ENCODE peak calls at places on chromosomes 13 and 19, in seven cellular contexts. One of them, this sample, is unnamed.

GRCh38 chr13:52459668-52460067 is 4.4 kb downstream of the CKAP2 start:
- DNase-seq in H9: no peak
- DNase-seq in mesenchymal stem cell: peak; percentile 57
- DNase-seq in neuronal stem cell: no peak
- DNase-seq in H1: no peak
- DNase-seq in IMR-90: peak; percentile 86
- DNase-seq in mesendoderm: no peak
- DNase-seq in this sample: no peak

GRCh38 chr19:37763488-37763887 is 15.9 kb downstream of the ZNF573 start:
- DNase-seq in IMR-90: peak; percentile 33
- DNase-seq in neuronal stem cell: no peak
- DNase-seq in mesenchymal stem cell: no peak
- DNase-seq in mesendoderm: no peak
- DNase-seq in H1: no peak
- DNase-seq in H9: no peak
- DNase-seq in this sample: peak; percentile 26

GRCh38 chr13:99371956-99372355 is 64.8 kb upstream of the GPR183 start:
- DNase-seq in mesendoderm: no peak
- DNase-seq in H9: no peak
- DNase-seq in IMR-90: no peak
- DNase-seq in H1: no peak
- DNase-seq in mesenchymal stem cell: no peak
- DNase-seq in neuronal stem cell: no peak
- DNase-seq in this sample: no peak

GRCh38 chr13:50284540-50284939 is 269.3 kb downstream of the KCNRG start:
- DNase-seq in H1: no peak
- DNase-seq in mesendoderm: no peak
- DNase-seq in IMR-90: no peak
- DNase-seq in H9: no peak
- DNase-seq in neuronal stem cell: no peak
- DNase-seq in mesenchymal stem cell: no peak
- DNase-seq in this sample: no peak

GRCh38 chr19:2014731-2015610 is 543 bp downstream of the BTBD2 start:
- DNase-seq in neuronal stem cell: peak; percentile 35
- DNase-seq in mesenchymal stem cell: no peak
- DNase-seq in H9: no peak
- DNase-seq in IMR-90: no peak
- DNase-seq in mesendoderm: peak; percentile 25
- DNase-seq in H1: no peak
- DNase-seq in this sample: no peak

GRCh38 chr13:30690282-30691188 is 44.8 kb upstream of the ALOX5AP start:
- DNase-seq in mesenchymal stem cell: peak; percentile 97
- DNase-seq in neuronal stem cell: no peak
- DNase-seq in H1: no peak
- DNase-seq in mesendoderm: peak; percentile 44
- DNase-seq in H9: no peak
- DNase-seq in IMR-90: peak; percentile 99
- DNase-seq in this sample: peak; percentile 93

GRCh38 chr13:83221813-83222241 is 660.4 kb downstream of the SLITRK1 start:
- DNase-seq in mesenchymal stem cell: no peak
- DNase-seq in neuronal stem cell: no peak
- DNase-seq in H9: no peak
- DNase-seq in IMR-90: peak; percentile 86
- DNase-seq in mesendoderm: no peak
- DNase-seq in H1: no peak
- DNase-seq in this sample: no peak

GRCh38 chr13:28425796-28426195 is 69.1 kb downstream of the FLT1 start:
- DNase-seq in neuronal stem cell: no peak
- DNase-seq in IMR-90: peak; percentile 53
- DNase-seq in H9: no peak
- DNase-seq in mesendoderm: no peak
- DNase-seq in mesenchymal stem cell: peak; percentile 83
- DNase-seq in H1: no peak
- DNase-seq in this sample: no peak

GRCh38 chr19:56476671-56477428 is at the start of gene ZNF667:
- DNase-seq in mesenchymal stem cell: peak; percentile 94
- DNase-seq in H1: no peak
- DNase-seq in neuronal stem cell: peak; percentile 14
- DNase-seq in mesendoderm: peak; percentile 52
- DNase-seq in IMR-90: peak; percentile 59
- DNase-seq in H9: no peak
- DNase-seq in this sample: no peak

GRCh38 chr13:41694902-41695301 is 237.6 kb downstream of the RGCC start:
- DNase-seq in mesenchymal stem cell: peak; percentile 96
- DNase-seq in mesendoderm: no peak
- DNase-seq in neuronal stem cell: no peak
- DNase-seq in IMR-90: peak; percentile 95
- DNase-seq in H9: no peak
- DNase-seq in H1: no peak
- DNase-seq in this sample: no peak

GRCh38 chr19:10768369-10768768 is 50.5 kb downstream of the DNM2 start:
- DNase-seq in mesenchymal stem cell: no peak
- DNase-seq in neuronal stem cell: no peak
- DNase-seq in mesendoderm: no peak
- DNase-seq in H9: no peak
- DNase-seq in H1: no peak
- DNase-seq in IMR-90: no peak
- DNase-seq in this sample: no peak

GRCh38 chr13:84655677-84656076 is 773.4 kb upstream of the SLITRK1 start:
- DNase-seq in mesendoderm: peak; percentile 31
- DNase-seq in H1: no peak
- DNase-seq in neuronal stem cell: no peak
- DNase-seq in mesenchymal stem cell: no peak
- DNase-seq in H9: no peak
- DNase-seq in IMR-90: peak; percentile 31
- DNase-seq in this sample: no peak

GRCh38 chr19:3838661-3839060 is 30.2 kb downstream of the ZFR2 start:
- DNase-seq in mesendoderm: no peak
- DNase-seq in H9: no peak
- DNase-seq in neuronal stem cell: no peak
- DNase-seq in IMR-90: no peak
- DNase-seq in mesenchymal stem cell: no peak
- DNase-seq in H1: no peak
- DNase-seq in this sample: no peak

GRCh38 chr19:57813919-57814504 is 701 bp downstream of the ZNF552 start:
- DNase-seq in IMR-90: no peak
- DNase-seq in mesendoderm: peak; percentile 65
- DNase-seq in H1: no peak
- DNase-seq in neuronal stem cell: no peak
- DNase-seq in H9: no peak
- DNase-seq in mesenchymal stem cell: peak; percentile 6
- DNase-seq in this sample: peak; percentile 92

GRCh38 chr19:4713384-4713951 is 10.2 kb downstream of the DPP9 start:
- DNase-seq in H9: no peak
- DNase-seq in mesendoderm: no peak
- DNase-seq in H1: no peak
- DNase-seq in mesenchymal stem cell: peak; percentile 91
- DNase-seq in neuronal stem cell: no peak
- DNase-seq in IMR-90: peak; percentile 97
- DNase-seq in this sample: peak; percentile 96

GRCh38 chr19:6223461-6224307 is 56.1 kb downstream of the MLLT1 start:
- DNase-seq in IMR-90: no peak
- DNase-seq in mesendoderm: no peak
- DNase-seq in mesenchymal stem cell: no peak
- DNase-seq in H9: no peak
- DNase-seq in neuronal stem cell: no peak
- DNase-seq in H1: no peak
- DNase-seq in this sample: no peak

GRCh38 chr19:30784850-30785459 is 412.8 kb downstream of the ZNF536 start:
- DNase-seq in mesendoderm: peak; percentile 84
- DNase-seq in H1: peak; percentile 89
- DNase-seq in IMR-90: peak; percentile 26
- DNase-seq in mesenchymal stem cell: peak; percentile 22
- DNase-seq in H9: peak; percentile 79
- DNase-seq in neuronal stem cell: peak; percentile 24
- DNase-seq in this sample: peak; percentile 49

GRCh38 chr19:16197188-16197621 is 506 bp upstream of the AP1M1 start:
- DNase-seq in IMR-90: peak; percentile 92
- DNase-seq in mesenchymal stem cell: peak; percentile 58
- DNase-seq in H9: no peak
- DNase-seq in H1: no peak
- DNase-seq in mesendoderm: peak; percentile 10
- DNase-seq in neuronal stem cell: no peak
- DNase-seq in this sample: peak; percentile 33

GRCh38 chr19:1756705-1757445 is 3.6 kb downstream of the ONECUT3 start:
- DNase-seq in mesenchymal stem cell: no peak
- DNase-seq in H1: no peak
- DNase-seq in IMR-90: no peak
- DNase-seq in mesendoderm: no peak
- DNase-seq in H9: no peak
- DNase-seq in neuronal stem cell: no peak
- DNase-seq in this sample: no peak

GRCh38 chr13:26474286-26474685 is 83.2 kb upstream of the WASF3 start:
- DNase-seq in neuronal stem cell: no peak
- DNase-seq in H9: no peak
- DNase-seq in mesendoderm: no peak
- DNase-seq in H1: no peak
- DNase-seq in mesenchymal stem cell: no peak
- DNase-seq in IMR-90: no peak
- DNase-seq in this sample: no peak

GRCh38 chr19:11861301-11861700 is 12.8 kb downstream of the ZNF439 start:
- DNase-seq in H1: no peak
- DNase-seq in IMR-90: no peak
- DNase-seq in neuronal stem cell: no peak
- DNase-seq in mesendoderm: no peak
- DNase-seq in H9: no peak
- DNase-seq in mesenchymal stem cell: no peak
- DNase-seq in this sample: no peak

DNA sequence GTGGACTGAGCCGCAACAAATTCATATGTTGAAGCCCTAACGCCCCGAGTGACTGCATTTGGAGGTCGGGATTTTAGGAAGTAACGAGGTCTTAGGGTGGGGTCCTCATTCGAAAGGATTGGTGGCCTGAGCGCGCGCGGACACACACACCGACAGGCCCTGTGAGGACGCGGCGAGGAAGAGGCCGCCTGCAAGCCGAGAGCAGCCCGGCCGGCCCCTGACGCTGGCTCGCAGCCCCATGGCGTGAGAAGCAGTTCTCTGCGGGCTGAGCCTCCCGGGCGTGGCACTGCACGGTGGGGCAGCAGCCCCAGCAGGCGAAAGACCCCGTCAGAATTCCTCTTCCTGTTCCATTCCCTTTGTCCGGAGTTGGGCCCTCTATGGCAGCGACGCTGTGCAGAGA is 131.2 kb downstream of the CRYL1 start:
- DNase-seq in IMR-90: no peak
- DNase-seq in H1: peak; percentile 41
- DNase-seq in H9: no peak
- DNase-seq in mesenchymal stem cell: no peak
- DNase-seq in mesendoderm: no peak
- DNase-seq in neuronal stem cell: no peak
- DNase-seq in this sample: no peak
- H3K18ac ChIP-seq in IMR-90: no peak overlapping the region
- H3K18ac ChIP-seq in H1: no peak overlapping the region
- H3K18ac ChIP-seq in H9: no peak overlapping the region
- H3K18ac ChIP-seq in mesenchymal stem cell: no peak overlapping the region
- H3K18ac ChIP-seq in mesendoderm: no peak overlapping the region
- H3K18ac ChIP-seq in neuronal stem cell: no peak overlapping the region
- H3K18ac ChIP-seq in this sample: no peak overlapping the region

DNA sequence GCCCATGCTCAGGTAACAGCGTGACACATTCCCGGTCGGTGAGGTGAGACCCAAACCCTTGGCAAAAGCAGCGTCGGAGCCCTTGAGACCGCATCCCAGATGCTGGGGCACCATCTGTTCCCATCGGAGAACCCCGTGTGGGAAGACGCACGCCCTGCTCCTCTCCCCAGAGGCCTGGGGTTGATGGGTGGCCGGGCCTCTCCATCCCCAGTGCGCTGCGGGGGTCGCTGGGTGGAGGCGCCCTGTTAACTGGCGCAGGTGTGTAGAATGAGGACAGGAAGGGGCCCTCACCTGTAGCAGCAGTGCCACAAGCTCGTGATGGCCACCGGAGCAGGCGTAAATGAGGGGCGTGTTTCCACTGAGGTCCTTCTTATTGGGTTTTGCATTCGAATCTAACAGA is 24.6 kb downstream of the PDCD5 start:
- DNase-seq in H9: no peak
- DNase-seq in mesenchymal stem cell: no peak
- DNase-seq in H1: no peak
- DNase-seq in mesendoderm: no peak
- DNase-seq in IMR-90: no peak
- DNase-seq in neuronal stem cell: no peak
- DNase-seq in this sample: no peak
- H3K4ac ChIP-seq in H9: no peak overlapping the region
- H3K4ac ChIP-seq in mesenchymal stem cell: no peak overlapping the region
- H3K4ac ChIP-seq in H1: no peak overlapping the region
- H3K4ac ChIP-seq in mesendoderm: no peak overlapping the region
- H3K4ac ChIP-seq in IMR-90: no peak overlapping the region
- H3K4ac ChIP-seq in neuronal stem cell: no peak overlapping the region
- H3K4ac ChIP-seq in this sample: no peak overlapping the region

GRCh38 chr13:108268713-108269112 is 805 bp upstream of the TNFSF13B start:
- DNase-seq in mesenchymal stem cell: no peak
- DNase-seq in IMR-90: no peak
- DNase-seq in neuronal stem cell: no peak
- DNase-seq in H1: no peak
- DNase-seq in mesendoderm: no peak
- DNase-seq in H9: no peak
- DNase-seq in this sample: no peak

GRCh38 chr13:108269601-108270328 is at the start of gene TNFSF13B:
- DNase-seq in mesenchymal stem cell: peak; percentile 61
- DNase-seq in mesendoderm: peak; percentile 74
- DNase-seq in H1: peak; percentile 60
- DNase-seq in H9: peak; percentile 82
- DNase-seq in neuronal stem cell: no peak
- DNase-seq in IMR-90: peak; percentile 40
- DNase-seq in this sample: peak; percentile 9

GRCh38 chr13:108270442-108270841 is 924 bp downstream of the TNFSF13B start:
- DNase-seq in mesendoderm: no peak
- DNase-seq in mesenchymal stem cell: no peak
- DNase-seq in neuronal stem cell: no peak
- DNase-seq in IMR-90: no peak
- DNase-seq in H1: no peak
- DNase-seq in H9: no peak
- DNase-seq in this sample: no peak

GRCh38 chr13:108266316-108266936 is 3.1 kb upstream of the TNFSF13B start:
- DNase-seq in mesenchymal stem cell: no peak
- DNase-seq in mesendoderm: no peak
- DNase-seq in H1: no peak
- DNase-seq in neuronal stem cell: no peak
- DNase-seq in IMR-90: no peak
- DNase-seq in H9: no peak
- DNase-seq in this sample: no peak

DNA sequence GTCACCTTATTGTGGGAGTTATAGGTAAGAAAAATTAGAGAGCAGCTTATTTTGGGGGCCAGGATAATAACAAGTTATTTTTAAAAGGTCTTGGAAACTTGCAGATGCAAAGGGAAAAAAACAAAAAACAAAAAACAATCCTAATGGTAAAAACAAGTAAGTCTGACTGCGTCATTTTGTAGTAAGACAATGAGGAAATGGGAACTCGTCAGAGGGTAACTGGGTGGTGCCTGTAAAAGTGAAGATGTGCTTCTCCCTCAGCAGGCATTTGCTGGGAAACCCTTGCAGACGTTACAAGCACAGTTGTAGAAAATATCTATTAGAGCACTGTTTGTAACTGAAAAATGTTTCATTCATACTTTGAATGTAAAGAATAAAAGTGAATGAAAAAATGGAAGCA is 2.2 kb upstream of the TNFSF13B start:
- DNase-seq in mesendoderm: no peak
- DNase-seq in H1: no peak
- DNase-seq in IMR-90: no peak
- DNase-seq in neuronal stem cell: no peak
- DNase-seq in H9: no peak
- DNase-seq in mesenchymal stem cell: no peak
- DNase-seq in this sample: no peak
- H3K18ac ChIP-seq in mesendoderm: no peak overlapping the region
- H3K18ac ChIP-seq in H1: no peak overlapping the region
- H3K18ac ChIP-seq in IMR-90: no peak overlapping the region
- H3K18ac ChIP-seq in neuronal stem cell: no peak overlapping the region
- H3K18ac ChIP-seq in H9: no peak overlapping the region
- H3K18ac ChIP-seq in mesenchymal stem cell: no peak overlapping the region
- H3K18ac ChIP-seq in this sample: no peak overlapping the region

GRCh38 chr13:112994781-112995355 is 25.9 kb downstream of the MCF2L start:
- DNase-seq in mesendoderm: no peak
- DNase-seq in neuronal stem cell: no peak
- DNase-seq in IMR-90: no peak
- DNase-seq in H9: no peak
- DNase-seq in H1: no peak
- DNase-seq in mesenchymal stem cell: no peak
- DNase-seq in this sample: no peak
- H3K4ac ChIP-seq in mesendoderm: no peak overlapping the region
- H3K4ac ChIP-seq in neuronal stem cell: no peak overlapping the region
- H3K4ac ChIP-seq in IMR-90: no peak overlapping the region
- H3K4ac ChIP-seq in H9: no peak overlapping the region
- H3K4ac ChIP-seq in H1: no peak overlapping the region
- H3K4ac ChIP-seq in mesenchymal stem cell: no peak overlapping the region
- H3K4ac ChIP-seq in this sample: no peak overlapping the region

This sample was measured in trophoblast cell.